ENCODE peak calls at places on chromosomes 4 and X, in five cellular contexts. R is HCT116, X is WTC11, G is A549, U is H1. Y is an unnamed sample.

GRCh38 chrX:21225643-21226042 is 148.6 kb upstream of the CNKSR2 start:
- DNase-seq in R (no peak), X (no peak), G (no peak), U (no peak), Y (no peak)

GRCh38 chr4:95141376-95141775 is 383.6 kb downstream of the BMPR1B start:
- DNase-seq in R (no peak), X (no peak), G (no peak), U (no peak), Y (no peak)

GRCh38 chr4:16226816-16227461 is 668 bp upstream of the TAPT1 start:
- DNase-seq in R (no peak), X (peak; percentile 65), G (peak; percentile 37), U (no peak), Y (peak; percentile 74)

GRCh38 chr4:174318829-174319764 is 35.4 kb downstream of the CEP44 start:
- DNase-seq in R (peak; percentile 22), X (no peak), G (peak; percentile 36), U (no peak), Y (peak; percentile 48)

GRCh38 chr4:183738961-183739360 is 79.9 kb downstream of the TRAPPC11 start:
- DNase-seq in R (no peak), X (no peak), G (no peak), U (no peak), Y (no peak)

GRCh38 chr4:8131826-8132225 is 26.8 kb downstream of the ABLIM2 start:
- DNase-seq in R (no peak), X (no peak), G (no peak), U (no peak), Y (no peak)

GRCh38 chr4:105206214-105206613 is 59.5 kb downstream of the TET2 start:
- DNase-seq in R (no peak), X (no peak), G (no peak), U (no peak), Y (no peak)

GRCh38 chrX:24210190-24210589 is 60.7 kb downstream of the ZFX start:
- DNase-seq in R (no peak), X (no peak), G (no peak), U (no peak), Y (no peak)

GRCh38 chrX:139194571-139195280 is 335.8 kb upstream of the F9 start:
- DNase-seq in R (no peak), X (peak; percentile 14), G (no peak), U (no peak), Y (no peak)

GRCh38 chr4:121688261-121688660 is 8.5 kb downstream of the ANXA5 start:
- DNase-seq in R (no peak), X (no peak), G (no peak), U (no peak), Y (no peak)

GRCh38 chr4:7727727-7728126 is 211.9 kb downstream of the AFAP1 start:
- DNase-seq in R (no peak), X (no peak), G (no peak), U (no peak), Y (no peak)

GRCh38 chrX:132488819-132489255 is at the start of gene MBNL3:
- DNase-seq in R (no peak), X (peak; percentile 52), G (peak; percentile 20), U (no peak), Y (peak; percentile 83)

GRCh38 chr4:23021040-23021439 is 328.3 kb downstream of the GBA3 start:
- DNase-seq in R (no peak), X (no peak), G (no peak), U (no peak), Y (no peak)

GRCh38 chr4:83552924-83553323 is 17.0 kb downstream of the GPAT3 start:
- DNase-seq in R (no peak), X (no peak), G (peak; percentile 52), U (no peak), Y (peak; percentile 77)

GRCh38 chr4:108851346-108851745 is 88.5 kb upstream of the ETNPPL start:
- DNase-seq in R (no peak), X (no peak), G (no peak), U (no peak), Y (no peak)

GRCh38 chrX:18886344-18887161 is 97.4 kb downstream of the PHKA2 start:
- DNase-seq in R (peak; percentile 57), X (peak; percentile 48), G (peak; percentile 84), U (no peak), Y (peak; percentile 78)

GRCh38 chr4:8227201-8227770 is 28.2 kb downstream of the SH3TC1 start:
- DNase-seq in R (no peak), X (no peak), G (no peak), U (no peak), Y (no peak)

GRCh38 chrX:1334854-1335253 is 1.7 kb upstream of the IL3RA start:
- DNase-seq in R (no peak), X (no peak), G (peak; percentile 53), U (no peak), Y (no peak)

GRCh38 chr4:128516568-128516967 is 229.0 kb upstream of the PGRMC2 start:
- DNase-seq in R (no peak), X (no peak), G (no peak), U (no peak), Y (no peak)

GRCh38 chrX:2708601-2709200 is 17.6 kb downstream of the CD99 start:
- DNase-seq in R (no peak), X (no peak), G (no peak), U (no peak), Y (peak; percentile 14)

GRCh38 chr4:70997068-70997467 is 3.6 kb downstream of the DCK start:
- DNase-seq in R (no peak), X (no peak), G (no peak), U (no peak), Y (no peak)

GRCh38 chr4:3035674-3036073 is 38.7 kb downstream of the HTT-AS start:
- DNase-seq in R (no peak), X (no peak), G (no peak), U (no peak), Y (no peak)

GRCh38 chrX:13380230-13380629 is 60.4 kb upstream of the ATXN3L start:
- DNase-seq in R (no peak), X (no peak), G (no peak), U (no peak), Y (no peak)

GRCh38 chr4:179751669-179752068 is 2309.4 kb upstream of the AGA start:
- DNase-seq in R (no peak), X (no peak), G (no peak), U (no peak), Y (no peak)

GRCh38 chr4:105277702-105278101 is 131.0 kb downstream of the TET2 start:
- DNase-seq in R (no peak), X (no peak), G (no peak), U (no peak), Y (no peak)

GRCh38 chrX:87578978-87579377 is 61.4 kb downstream of the KLHL4 start:
- DNase-seq in R (no peak), X (no peak), G (no peak), U (no peak), Y (no peak)

GRCh38 chr4:153788064-153788418 is 842 bp downstream of the SFRP2 start:
- DNase-seq in R (no peak), X (peak; percentile 24), G (no peak), U (no peak), Y (no peak)

GRCh38 chr4:153787156-153787555 is 1.7 kb downstream of the SFRP2 start:
- DNase-seq in R (no peak), X (no peak), G (no peak), U (no peak), Y (no peak)

GRCh38 chr4:153789741-153790651 is 1.1 kb upstream of the SFRP2 start:
- DNase-seq in R (no peak), X (peak; percentile 82), G (no peak), U (peak; percentile 92), Y (no peak)

GRCh38 chr4:153790962-153791551 is 2.2 kb upstream of the SFRP2 start:
- DNase-seq in R (no peak), X (peak; percentile 84), G (peak; percentile 2), U (peak; percentile 51), Y (no peak)

DNA sequence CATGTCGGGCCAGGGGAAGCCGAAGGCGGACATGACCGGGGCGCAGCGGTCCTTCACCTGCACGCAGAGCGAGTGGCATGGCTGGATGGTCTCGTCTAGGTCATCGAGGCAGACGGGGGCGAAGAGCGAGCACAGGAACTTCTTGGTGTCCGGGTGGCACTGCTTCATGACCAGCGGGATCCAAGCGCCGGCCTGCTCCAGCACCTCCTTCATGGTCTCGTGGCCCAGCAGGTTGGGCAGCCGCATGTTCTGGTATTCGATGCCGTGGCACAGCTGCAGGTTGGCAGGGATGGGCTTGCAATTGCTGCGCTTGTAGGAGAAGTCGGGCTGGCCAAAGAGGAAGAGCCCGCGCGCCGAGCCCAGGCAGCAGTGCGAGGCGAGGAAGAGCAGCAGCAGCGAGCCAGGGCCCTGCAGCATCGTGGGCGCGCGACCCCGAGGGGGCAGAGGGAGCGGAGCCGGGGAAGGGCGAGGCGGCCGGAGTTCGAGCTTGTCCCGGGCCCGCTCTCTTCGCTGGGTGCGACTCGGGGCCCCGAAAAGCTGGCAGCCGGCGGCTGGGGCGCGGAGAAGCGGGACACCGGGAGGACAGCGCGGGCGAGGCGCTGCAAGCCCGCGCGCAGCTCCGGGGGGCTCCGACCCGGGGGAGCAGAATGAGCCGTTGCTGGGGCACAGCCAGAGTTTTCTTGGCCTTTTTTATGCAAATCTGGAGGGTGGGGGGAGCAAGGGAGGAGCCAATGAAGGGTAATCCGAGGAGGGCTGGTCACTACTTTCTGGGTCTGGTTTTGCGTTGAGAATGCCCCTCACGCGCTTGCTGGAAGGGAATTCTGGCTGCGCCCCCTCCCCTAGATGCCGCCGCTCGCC is at the start of gene SFRP2:
- DNase-seq in R (no peak), X (peak; percentile 86), G (no peak), U (peak; percentile 56), Y (no peak)
- TF ChIP-seq MAX in R (no peak), X (peak; percentile 49), G (no peak), U (peak; percentile 88), Y (no peak)

GRCh38 chr4:52329894-52330293 is 278.8 kb downstream of the SPATA18 start:
- DNase-seq in R (no peak), X (no peak), G (no peak), U (no peak), Y (no peak)
- TF ChIP-seq MAX in R (no peak), X (no peak), G (no peak), U (no peak), Y (no peak)

DNA sequence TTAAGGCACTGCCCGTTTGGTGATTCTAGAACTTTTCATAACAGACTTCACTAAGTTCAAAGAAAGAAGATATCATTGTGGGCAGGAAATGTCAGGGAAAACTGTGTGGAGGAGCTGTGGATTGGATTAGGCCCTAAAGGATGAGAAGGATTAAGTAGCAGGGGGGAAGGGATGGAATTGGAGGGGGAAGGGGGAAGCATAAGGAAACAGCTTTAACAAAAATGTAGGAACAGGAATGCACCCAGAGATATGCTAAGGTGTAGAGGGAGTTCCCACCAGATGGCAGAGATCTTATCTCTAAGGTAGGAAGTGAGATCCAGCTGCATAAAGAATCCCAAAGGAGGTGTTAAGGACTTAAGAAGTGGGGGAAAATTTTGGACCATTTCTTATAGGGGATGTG is 114.5 kb downstream of the LARP7 start:
- DNase-seq in R (no peak), X (no peak), G (no peak), U (peak; percentile 38), Y (no peak)
- TF ChIP-seq MAX in R (no peak), X (no peak), G (no peak), U (no peak), Y (no peak)

GRCh38 chr4:99301376-99302164 is 10.8 kb upstream of the ADH1A start:
- DNase-seq in R (no peak), X (no peak), G (no peak), U (no peak), Y (no peak)

GRCh38 chr4:99305638-99306380 is 15.0 kb upstream of the ADH1A start:
- DNase-seq in R (no peak), X (no peak), G (no peak), U (no peak), Y (no peak)

DNA sequence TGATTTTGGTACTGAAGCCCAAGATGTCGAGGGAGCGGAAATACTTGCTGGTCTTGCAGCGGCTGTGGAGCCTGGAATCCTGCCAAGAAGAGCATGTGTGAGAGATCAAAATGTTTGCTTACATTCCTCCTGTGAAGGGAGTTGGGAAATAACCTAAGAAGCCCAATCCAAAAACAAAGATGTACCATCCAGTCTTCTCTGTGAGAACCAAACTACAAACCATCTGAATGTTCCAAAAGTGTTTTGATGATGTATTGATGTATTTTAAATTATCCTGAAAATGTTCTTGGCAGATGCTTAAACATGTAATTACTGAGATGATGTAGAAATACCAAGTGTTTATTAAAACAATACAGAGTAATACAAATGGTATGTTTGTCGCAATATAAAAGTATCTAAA is 10.1 kb upstream of the ADH1A start:
- DNase-seq in R (no peak), X (no peak), G (peak; percentile 11), U (no peak), Y (no peak)
- TF ChIP-seq MAX in R (no peak), X (no peak), G (no peak), U (no peak), Y (no peak)

Y was measured in NB4.